ENCODE peak calls at places on chromosomes 7 and 10, in ten cellular contexts. S is kidney tubule cell; M is HTR-8/SVneo; H is pancreas; F is non-pigmented ciliary epithelial cell; Q is KBM-7; D is body of pancreas; E is stimulated activated naive B cell treated with anti-CD40 and anti-IgM and Interleukin-4, amounts not matched to agents 10 μg/mL and 1 μg/mL and 100 μg/mL, for 72 hours; R is RCC 7860; I is germinal center. A is an unnamed sample.

GRCh38 chr7:131110294-131111080 is 217.2 kb upstream of the MKLN1 start:
- DNase-seq in S (peak), E (no peak), Q (peak), F (no peak), R (peak), M (no peak), D (peak), H (no peak), I (no peak), A (no peak)

GRCh38 chr7:117472335-117472734 is 7.5 kb upstream of the CFTR start:
- DNase-seq in M (no peak), F (no peak), D (no peak), I (no peak), S (no peak), H (no peak), Q (no peak), E (no peak), R (no peak), A (no peak)

GRCh38 chr7:46932656-46933424 is 649.1 kb downstream of the TNS3 start:
- DNase-seq in D (peak), F (peak), R (peak), I (no peak), S (peak), Q (no peak), M (peak), H (no peak), E (no peak), A (peak)

GRCh38 chr10:108597657-108598319 is 1325.5 kb downstream of the XPNPEP1 start:
- DNase-seq in Q (no peak), S (peak), I (no peak), D (no peak), E (no peak), H (no peak), R (no peak), F (no peak), M (no peak), A (no peak)

GRCh38 chr10:121532465-121532864 is 65.8 kb downstream of the FGFR2 start:
- DNase-seq in E (no peak), F (no peak), Q (no peak), S (no peak), M (no peak), H (no peak), R (no peak), I (no peak), D (no peak), A (no peak)

GRCh38 chr7:141562972-141563371 is 11.8 kb downstream of the AGK start:
- DNase-seq in M (no peak), S (no peak), D (no peak), H (no peak), F (no peak), E (no peak), I (no peak), R (no peak), Q (no peak), A (no peak)

GRCh38 chr10:33209777-33210176 is 124.7 kb downstream of the NRP1 start:
- DNase-seq in D (no peak), Q (no peak), R (no peak), F (no peak), S (no peak), H (no peak), E (no peak), I (no peak), M (no peak), A (no peak)

GRCh38 chr7:85041599-85042216 is 145.1 kb downstream of the SEMA3D start:
- DNase-seq in I (peak), R (peak), M (peak), F (no peak), E (peak), D (peak), S (peak), H (peak), Q (peak), A (no peak)

A was measured in NCI-H2029 treated with DMSO at 0.1 percent for 48 hours.